ENCODE peak calls at places on chromosomes 13 and 19, in seven cellular contexts. H is posterior vena cava; R is activated CD4-positive, alpha-beta T cell treated with anti-CD3 and anti-CD28 coated beads, Interleukin-2, amount 50 U/mL, for 24 hours; E is HS-5; N is activated naive CD8-positive, alpha-beta T cell treated with anti-CD3 and anti-CD28 coated beads, Interleukin-2, amount 50 U/mL, for 24 hours; O is CD4-positive, alpha-beta T cell; Z is activated T-helper 9 cell treated with anti-CD3 and anti-CD28 coated beads, Interleukin-2, amount 50 U/mL, for 16 hours. Y is an unnamed sample.

GRCh38 chr19:55474269-55475265 is 1.9 kb upstream of the ZNF628 start:
- DNase-seq in Z (no peak), R (no peak), H (no peak), O (no peak), N (no peak), E (no peak), Y (no peak)

GRCh38 chr19:58513213-58513693 is 1.5 kb upstream of the SLC27A5 start:
- DNase-seq in R (no peak), E (no peak), N (no peak), Z (no peak), H (no peak), O (no peak), Y (no peak)

GRCh38 chr19:32843716-32844245 is 25.8 kb downstream of the SLC7A9 start:
- DNase-seq in H (no peak), Z (no peak), N (no peak), R (no peak), O (no peak), E (no peak), Y (no peak)

GRCh38 chr19:4583961-4584669 is 24.6 kb upstream of the SEMA6B start:
- DNase-seq in Z (no peak), O (no peak), H (no peak), E (no peak), N (peak; percentile 64), R (no peak), Y (no peak)

GRCh38 chr13:45928196-45928595 is 76.6 kb upstream of the SIAH3 start:
- DNase-seq in Z (no peak), O (no peak), R (no peak), N (no peak), E (no peak), H (no peak), Y (no peak)

GRCh38 chr13:35179494-35179893 is 237.4 kb downstream of the NBEA start:
- DNase-seq in N (no peak), R (no peak), E (no peak), Z (no peak), H (no peak), O (no peak), Y (no peak)

GRCh38 chr19:7815325-7815724 is 14.7 kb upstream of the EVI5L start:
- DNase-seq in E (no peak), R (no peak), H (no peak), N (no peak), O (no peak), Z (no peak), Y (no peak)

GRCh38 chr13:114110091-114110829 is 22.2 kb downstream of the RASA3 start:
- DNase-seq in E (no peak), R (peak; percentile 61), Z (peak; percentile 57), H (peak; percentile 86), N (peak; percentile 66), O (peak; percentile 72), Y (no peak)

GRCh38 chr19:45376045-45376724 is 5.8 kb upstream of the ERCC2 start:
- DNase-seq in E (peak; percentile 97), N (no peak), Z (no peak), R (no peak), H (no peak), O (no peak), Y (no peak)

GRCh38 chr19:49136771-49137171 is 17.4 kb downstream of the PPFIA3 start:
- DNase-seq in E (no peak), O (no peak), N (no peak), Z (no peak), H (no peak), R (no peak), Y (no peak)

GRCh38 chr13:41740479-41740878 is 220.4 kb downstream of the VWA8 start:
- DNase-seq in E (no peak), N (no peak), O (no peak), Z (no peak), H (no peak), R (no peak), Y (no peak)

GRCh38 chr19:5718579-5719273 is 1.2 kb downstream of the LONP1 start:
- DNase-seq in O (no peak), H (no peak), E (peak; percentile 52), N (peak; percentile 58), Z (peak; percentile 38), R (peak; percentile 63), Y (no peak)

GRCh38 chr13:91520952-91521351 is 122.5 kb downstream of the GPC5 start:
- DNase-seq in N (no peak), O (no peak), H (no peak), Z (no peak), R (no peak), E (no peak), Y (no peak)